ENCODE peak calls at places on chromosomes 3 and 15, in ten cellular contexts. One of them, this sample, is unnamed.

GRCh38 chr3:126446301-126446700 is 29.4 kb downstream of the ZXDC start:
- DNase-seq in GM06990: no peak
- DNase-seq in iris pigment epithelial cell: no peak
- DNase-seq in activated T-cell treated with anti-CD3 and anti-CD28 coated beads, Interleukin-2, amount 50 U/mL, for 1 hour: no peak
- DNase-seq in AG08396: no peak
- DNase-seq in activated CD4-positive, alpha-beta T cell treated with anti-CD3 and anti-CD28 coated beads, Interleukin-2, amount 50 U/mL, for 48 hours: no peak
- DNase-seq in uterus: no peak
- DNase-seq in stimulated activated CD4-positive, alpha-beta T cell treated with anti-CD3 and anti-CD28 coated beads, Interleukin-15, amount 100 ng/mL, for 1 hour: no peak
- DNase-seq in substantia nigra: no peak
- DNase-seq in NCI-H146: peak; percentile 14
- DNase-seq in this sample: no peak

GRCh38 chr15:60417112-60417511 is 19.3 kb upstream of the ANXA2 start:
- DNase-seq in GM06990: no peak
- DNase-seq in iris pigment epithelial cell: no peak
- DNase-seq in activated T-cell treated with anti-CD3 and anti-CD28 coated beads, Interleukin-2, amount 50 U/mL, for 1 hour: no peak
- DNase-seq in AG08396: no peak
- DNase-seq in activated CD4-positive, alpha-beta T cell treated with anti-CD3 and anti-CD28 coated beads, Interleukin-2, amount 50 U/mL, for 48 hours: no peak
- DNase-seq in uterus: no peak
- DNase-seq in stimulated activated CD4-positive, alpha-beta T cell treated with anti-CD3 and anti-CD28 coated beads, Interleukin-15, amount 100 ng/mL, for 1 hour: no peak
- DNase-seq in substantia nigra: no peak
- DNase-seq in NCI-H146: no peak
- DNase-seq in this sample: no peak

GRCh38 chr15:98561169-98561941 is 87.0 kb upstream of the IGF1R start:
- DNase-seq in GM06990: no peak
- DNase-seq in iris pigment epithelial cell: no peak
- DNase-seq in activated T-cell treated with anti-CD3 and anti-CD28 coated beads, Interleukin-2, amount 50 U/mL, for 1 hour: no peak
- DNase-seq in AG08396: no peak
- DNase-seq in activated CD4-positive, alpha-beta T cell treated with anti-CD3 and anti-CD28 coated beads, Interleukin-2, amount 50 U/mL, for 48 hours: no peak
- DNase-seq in uterus: no peak
- DNase-seq in stimulated activated CD4-positive, alpha-beta T cell treated with anti-CD3 and anti-CD28 coated beads, Interleukin-15, amount 100 ng/mL, for 1 hour: no peak
- DNase-seq in substantia nigra: no peak
- DNase-seq in NCI-H146: no peak
- DNase-seq in this sample: no peak

GRCh38 chr15:64855206-64856000 is 13.7 kb downstream of the PLEKHO2 start:
- DNase-seq in GM06990: no peak
- DNase-seq in iris pigment epithelial cell: no peak
- DNase-seq in activated T-cell treated with anti-CD3 and anti-CD28 coated beads, Interleukin-2, amount 50 U/mL, for 1 hour: no peak
- DNase-seq in AG08396: peak; percentile 56
- DNase-seq in activated CD4-positive, alpha-beta T cell treated with anti-CD3 and anti-CD28 coated beads, Interleukin-2, amount 50 U/mL, for 48 hours: no peak
- DNase-seq in uterus: no peak
- DNase-seq in stimulated activated CD4-positive, alpha-beta T cell treated with anti-CD3 and anti-CD28 coated beads, Interleukin-15, amount 100 ng/mL, for 1 hour: no peak
- DNase-seq in substantia nigra: peak; percentile 45
- DNase-seq in NCI-H146: no peak
- DNase-seq in this sample: peak; percentile 88

GRCh38 chr3:59998040-59998439 is 948.2 kb upstream of the CFAP20DC start:
- DNase-seq in GM06990: no peak
- DNase-seq in iris pigment epithelial cell: no peak
- DNase-seq in activated T-cell treated with anti-CD3 and anti-CD28 coated beads, Interleukin-2, amount 50 U/mL, for 1 hour: no peak
- DNase-seq in AG08396: no peak
- DNase-seq in activated CD4-positive, alpha-beta T cell treated with anti-CD3 and anti-CD28 coated beads, Interleukin-2, amount 50 U/mL, for 48 hours: no peak
- DNase-seq in uterus: no peak
- DNase-seq in stimulated activated CD4-positive, alpha-beta T cell treated with anti-CD3 and anti-CD28 coated beads, Interleukin-15, amount 100 ng/mL, for 1 hour: no peak
- DNase-seq in substantia nigra: no peak
- DNase-seq in NCI-H146: peak; percentile 5
- DNase-seq in this sample: no peak

GRCh38 chr15:96328101-96328958 is 2.2 kb upstream of the NR2F2 start:
- DNase-seq in GM06990: no peak
- DNase-seq in iris pigment epithelial cell: peak; percentile 58
- DNase-seq in activated T-cell treated with anti-CD3 and anti-CD28 coated beads, Interleukin-2, amount 50 U/mL, for 1 hour: no peak
- DNase-seq in AG08396: peak; percentile 16
- DNase-seq in activated CD4-positive, alpha-beta T cell treated with anti-CD3 and anti-CD28 coated beads, Interleukin-2, amount 50 U/mL, for 48 hours: no peak
- DNase-seq in uterus: no peak
- DNase-seq in stimulated activated CD4-positive, alpha-beta T cell treated with anti-CD3 and anti-CD28 coated beads, Interleukin-15, amount 100 ng/mL, for 1 hour: no peak
- DNase-seq in substantia nigra: no peak
- DNase-seq in NCI-H146: no peak
- DNase-seq in this sample: no peak

GRCh38 chr3:45425237-45425933 is 37.0 kb downstream of the LARS2 start:
- DNase-seq in GM06990: no peak
- DNase-seq in iris pigment epithelial cell: no peak
- DNase-seq in activated T-cell treated with anti-CD3 and anti-CD28 coated beads, Interleukin-2, amount 50 U/mL, for 1 hour: no peak
- DNase-seq in AG08396: no peak
- DNase-seq in activated CD4-positive, alpha-beta T cell treated with anti-CD3 and anti-CD28 coated beads, Interleukin-2, amount 50 U/mL, for 48 hours: no peak
- DNase-seq in uterus: no peak
- DNase-seq in stimulated activated CD4-positive, alpha-beta T cell treated with anti-CD3 and anti-CD28 coated beads, Interleukin-15, amount 100 ng/mL, for 1 hour: no peak
- DNase-seq in substantia nigra: no peak
- DNase-seq in NCI-H146: no peak
- DNase-seq in this sample: no peak

GRCh38 chr3:14900881-14901873 is 46.2 kb upstream of the NR2C2 start:
- DNase-seq in GM06990: no peak
- DNase-seq in iris pigment epithelial cell: no peak
- DNase-seq in activated T-cell treated with anti-CD3 and anti-CD28 coated beads, Interleukin-2, amount 50 U/mL, for 1 hour: no peak
- DNase-seq in AG08396: no peak
- DNase-seq in activated CD4-positive, alpha-beta T cell treated with anti-CD3 and anti-CD28 coated beads, Interleukin-2, amount 50 U/mL, for 48 hours: no peak
- DNase-seq in uterus: no peak
- DNase-seq in stimulated activated CD4-positive, alpha-beta T cell treated with anti-CD3 and anti-CD28 coated beads, Interleukin-15, amount 100 ng/mL, for 1 hour: no peak
- DNase-seq in substantia nigra: no peak
- DNase-seq in NCI-H146: no peak
- DNase-seq in this sample: peak; percentile 59

GRCh38 chr3:193853511-193854219 is 260.7 kb downstream of the OPA1 start:
- DNase-seq in GM06990: no peak
- DNase-seq in iris pigment epithelial cell: no peak
- DNase-seq in activated T-cell treated with anti-CD3 and anti-CD28 coated beads, Interleukin-2, amount 50 U/mL, for 1 hour: no peak
- DNase-seq in AG08396: no peak
- DNase-seq in activated CD4-positive, alpha-beta T cell treated with anti-CD3 and anti-CD28 coated beads, Interleukin-2, amount 50 U/mL, for 48 hours: no peak
- DNase-seq in uterus: no peak
- DNase-seq in stimulated activated CD4-positive, alpha-beta T cell treated with anti-CD3 and anti-CD28 coated beads, Interleukin-15, amount 100 ng/mL, for 1 hour: no peak
- DNase-seq in substantia nigra: no peak
- DNase-seq in NCI-H146: no peak
- DNase-seq in this sample: no peak

GRCh38 chr3:53274938-53275666 is 19.3 kb upstream of the TKT start:
- DNase-seq in GM06990: no peak
- DNase-seq in iris pigment epithelial cell: no peak
- DNase-seq in activated T-cell treated with anti-CD3 and anti-CD28 coated beads, Interleukin-2, amount 50 U/mL, for 1 hour: no peak
- DNase-seq in AG08396: no peak
- DNase-seq in activated CD4-positive, alpha-beta T cell treated with anti-CD3 and anti-CD28 coated beads, Interleukin-2, amount 50 U/mL, for 48 hours: no peak
- DNase-seq in uterus: no peak
- DNase-seq in stimulated activated CD4-positive, alpha-beta T cell treated with anti-CD3 and anti-CD28 coated beads, Interleukin-15, amount 100 ng/mL, for 1 hour: no peak
- DNase-seq in substantia nigra: no peak
- DNase-seq in NCI-H146: peak; percentile 23
- DNase-seq in this sample: no peak

GRCh38 chr3:176967525-176967924 is 229.8 kb downstream of the TBL1XR1 start:
- DNase-seq in GM06990: no peak
- DNase-seq in iris pigment epithelial cell: peak; percentile 51
- DNase-seq in activated T-cell treated with anti-CD3 and anti-CD28 coated beads, Interleukin-2, amount 50 U/mL, for 1 hour: no peak
- DNase-seq in AG08396: no peak
- DNase-seq in activated CD4-positive, alpha-beta T cell treated with anti-CD3 and anti-CD28 coated beads, Interleukin-2, amount 50 U/mL, for 48 hours: no peak
- DNase-seq in uterus: no peak
- DNase-seq in stimulated activated CD4-positive, alpha-beta T cell treated with anti-CD3 and anti-CD28 coated beads, Interleukin-15, amount 100 ng/mL, for 1 hour: no peak
- DNase-seq in substantia nigra: no peak
- DNase-seq in NCI-H146: no peak
- DNase-seq in this sample: peak; percentile 8

GRCh38 chr3:162317046-162317445 is 820.4 kb downstream of the OTOL1 start:
- DNase-seq in GM06990: no peak
- DNase-seq in iris pigment epithelial cell: no peak
- DNase-seq in activated T-cell treated with anti-CD3 and anti-CD28 coated beads, Interleukin-2, amount 50 U/mL, for 1 hour: no peak
- DNase-seq in AG08396: no peak
- DNase-seq in activated CD4-positive, alpha-beta T cell treated with anti-CD3 and anti-CD28 coated beads, Interleukin-2, amount 50 U/mL, for 48 hours: no peak
- DNase-seq in uterus: no peak
- DNase-seq in stimulated activated CD4-positive, alpha-beta T cell treated with anti-CD3 and anti-CD28 coated beads, Interleukin-15, amount 100 ng/mL, for 1 hour: no peak
- DNase-seq in substantia nigra: no peak
- DNase-seq in NCI-H146: no peak
- DNase-seq in this sample: no peak

GRCh38 chr3:4756060-4756775 is 223.0 kb upstream of the BHLHE40 start:
- DNase-seq in GM06990: no peak
- DNase-seq in iris pigment epithelial cell: no peak
- DNase-seq in activated T-cell treated with anti-CD3 and anti-CD28 coated beads, Interleukin-2, amount 50 U/mL, for 1 hour: no peak
- DNase-seq in AG08396: no peak
- DNase-seq in activated CD4-positive, alpha-beta T cell treated with anti-CD3 and anti-CD28 coated beads, Interleukin-2, amount 50 U/mL, for 48 hours: no peak
- DNase-seq in uterus: no peak
- DNase-seq in stimulated activated CD4-positive, alpha-beta T cell treated with anti-CD3 and anti-CD28 coated beads, Interleukin-15, amount 100 ng/mL, for 1 hour: no peak
- DNase-seq in substantia nigra: no peak
- DNase-seq in NCI-H146: no peak
- DNase-seq in this sample: no peak

GRCh38 chr15:48925714-48926223 is 38.0 kb downstream of the SHC4 start:
- DNase-seq in GM06990: no peak
- DNase-seq in iris pigment epithelial cell: peak; percentile 93
- DNase-seq in activated T-cell treated with anti-CD3 and anti-CD28 coated beads, Interleukin-2, amount 50 U/mL, for 1 hour: no peak
- DNase-seq in AG08396: peak; percentile 65
- DNase-seq in activated CD4-positive, alpha-beta T cell treated with anti-CD3 and anti-CD28 coated beads, Interleukin-2, amount 50 U/mL, for 48 hours: peak; percentile 13
- DNase-seq in uterus: no peak
- DNase-seq in stimulated activated CD4-positive, alpha-beta T cell treated with anti-CD3 and anti-CD28 coated beads, Interleukin-15, amount 100 ng/mL, for 1 hour: no peak
- DNase-seq in substantia nigra: no peak
- DNase-seq in NCI-H146: peak; percentile 43
- DNase-seq in this sample: peak; percentile 97

GRCh38 chr15:80489030-80489594 is 84.9 kb downstream of the ARNT2 start:
- DNase-seq in GM06990: no peak
- DNase-seq in iris pigment epithelial cell: peak; percentile 88
- DNase-seq in activated T-cell treated with anti-CD3 and anti-CD28 coated beads, Interleukin-2, amount 50 U/mL, for 1 hour: no peak
- DNase-seq in AG08396: peak; percentile 52
- DNase-seq in activated CD4-positive, alpha-beta T cell treated with anti-CD3 and anti-CD28 coated beads, Interleukin-2, amount 50 U/mL, for 48 hours: no peak
- DNase-seq in uterus: no peak
- DNase-seq in stimulated activated CD4-positive, alpha-beta T cell treated with anti-CD3 and anti-CD28 coated beads, Interleukin-15, amount 100 ng/mL, for 1 hour: no peak
- DNase-seq in substantia nigra: no peak
- DNase-seq in NCI-H146: no peak
- DNase-seq in this sample: peak; percentile 85

GRCh38 chr15:78051622-78052405 is 25.7 kb downstream of the TBC1D2B start:
- DNase-seq in GM06990: no peak
- DNase-seq in iris pigment epithelial cell: peak; percentile 84
- DNase-seq in activated T-cell treated with anti-CD3 and anti-CD28 coated beads, Interleukin-2, amount 50 U/mL, for 1 hour: no peak
- DNase-seq in AG08396: no peak
- DNase-seq in activated CD4-positive, alpha-beta T cell treated with anti-CD3 and anti-CD28 coated beads, Interleukin-2, amount 50 U/mL, for 48 hours: no peak
- DNase-seq in uterus: no peak
- DNase-seq in stimulated activated CD4-positive, alpha-beta T cell treated with anti-CD3 and anti-CD28 coated beads, Interleukin-15, amount 100 ng/mL, for 1 hour: no peak
- DNase-seq in substantia nigra: no peak
- DNase-seq in NCI-H146: no peak
- DNase-seq in this sample: no peak

GRCh38 chr3:144085964-144086363 is 114.3 kb downstream of the DIPK2A start:
- DNase-seq in GM06990: no peak
- DNase-seq in iris pigment epithelial cell: peak; percentile 12
- DNase-seq in activated T-cell treated with anti-CD3 and anti-CD28 coated beads, Interleukin-2, amount 50 U/mL, for 1 hour: no peak
- DNase-seq in AG08396: no peak
- DNase-seq in activated CD4-positive, alpha-beta T cell treated with anti-CD3 and anti-CD28 coated beads, Interleukin-2, amount 50 U/mL, for 48 hours: no peak
- DNase-seq in uterus: no peak
- DNase-seq in stimulated activated CD4-positive, alpha-beta T cell treated with anti-CD3 and anti-CD28 coated beads, Interleukin-15, amount 100 ng/mL, for 1 hour: no peak
- DNase-seq in substantia nigra: no peak
- DNase-seq in NCI-H146: no peak
- DNase-seq in this sample: no peak

GRCh38 chr15:88708256-88709054 is 69.6 kb downstream of the ISG20 start:
- DNase-seq in GM06990: no peak
- DNase-seq in iris pigment epithelial cell: no peak
- DNase-seq in activated T-cell treated with anti-CD3 and anti-CD28 coated beads, Interleukin-2, amount 50 U/mL, for 1 hour: no peak
- DNase-seq in AG08396: peak; percentile 43
- DNase-seq in activated CD4-positive, alpha-beta T cell treated with anti-CD3 and anti-CD28 coated beads, Interleukin-2, amount 50 U/mL, for 48 hours: no peak
- DNase-seq in uterus: no peak
- DNase-seq in stimulated activated CD4-positive, alpha-beta T cell treated with anti-CD3 and anti-CD28 coated beads, Interleukin-15, amount 100 ng/mL, for 1 hour: no peak
- DNase-seq in substantia nigra: peak; percentile 10
- DNase-seq in NCI-H146: no peak
- DNase-seq in this sample: peak; percentile 92

GRCh38 chr3:69739204-69740102 is at the start of gene MITF:
- DNase-seq in GM06990: peak; percentile 82
- DNase-seq in iris pigment epithelial cell: peak; percentile 93
- DNase-seq in activated T-cell treated with anti-CD3 and anti-CD28 coated beads, Interleukin-2, amount 50 U/mL, for 1 hour: no peak
- DNase-seq in AG08396: peak; percentile 94
- DNase-seq in activated CD4-positive, alpha-beta T cell treated with anti-CD3 and anti-CD28 coated beads, Interleukin-2, amount 50 U/mL, for 48 hours: peak; percentile 42
- DNase-seq in uterus: peak; percentile 92
- DNase-seq in stimulated activated CD4-positive, alpha-beta T cell treated with anti-CD3 and anti-CD28 coated beads, Interleukin-15, amount 100 ng/mL, for 1 hour: no peak
- DNase-seq in substantia nigra: peak; percentile 89
- DNase-seq in NCI-H146: peak; percentile 48
- DNase-seq in this sample: peak; percentile 90

GRCh38 chr3:125212509-125213372 is at the start of gene SLC12A8:
- DNase-seq in GM06990: no peak
- DNase-seq in iris pigment epithelial cell: no peak
- DNase-seq in activated T-cell treated with anti-CD3 and anti-CD28 coated beads, Interleukin-2, amount 50 U/mL, for 1 hour: no peak
- DNase-seq in AG08396: peak; percentile 25
- DNase-seq in activated CD4-positive, alpha-beta T cell treated with anti-CD3 and anti-CD28 coated beads, Interleukin-2, amount 50 U/mL, for 48 hours: no peak
- DNase-seq in uterus: no peak
- DNase-seq in stimulated activated CD4-positive, alpha-beta T cell treated with anti-CD3 and anti-CD28 coated beads, Interleukin-15, amount 100 ng/mL, for 1 hour: no peak
- DNase-seq in substantia nigra: no peak
- DNase-seq in NCI-H146: peak; percentile 67
- DNase-seq in this sample: no peak

GRCh38 chr3:152050782-152051405 is 177.5 kb downstream of the SUCNR1 start:
- DNase-seq in GM06990: no peak
- DNase-seq in iris pigment epithelial cell: peak; percentile 86
- DNase-seq in activated T-cell treated with anti-CD3 and anti-CD28 coated beads, Interleukin-2, amount 50 U/mL, for 1 hour: no peak
- DNase-seq in AG08396: no peak
- DNase-seq in activated CD4-positive, alpha-beta T cell treated with anti-CD3 and anti-CD28 coated beads, Interleukin-2, amount 50 U/mL, for 48 hours: no peak
- DNase-seq in uterus: no peak
- DNase-seq in stimulated activated CD4-positive, alpha-beta T cell treated with anti-CD3 and anti-CD28 coated beads, Interleukin-15, amount 100 ng/mL, for 1 hour: no peak
- DNase-seq in substantia nigra: no peak
- DNase-seq in NCI-H146: no peak
- DNase-seq in this sample: no peak

GRCh38 chr3:33467786-33468185 is 27.6 kb upstream of the UBP1 start:
- DNase-seq in GM06990: no peak
- DNase-seq in iris pigment epithelial cell: peak; percentile 26
- DNase-seq in activated T-cell treated with anti-CD3 and anti-CD28 coated beads, Interleukin-2, amount 50 U/mL, for 1 hour: no peak
- DNase-seq in AG08396: no peak
- DNase-seq in activated CD4-positive, alpha-beta T cell treated with anti-CD3 and anti-CD28 coated beads, Interleukin-2, amount 50 U/mL, for 48 hours: no peak
- DNase-seq in uterus: no peak
- DNase-seq in stimulated activated CD4-positive, alpha-beta T cell treated with anti-CD3 and anti-CD28 coated beads, Interleukin-15, amount 100 ng/mL, for 1 hour: no peak
- DNase-seq in substantia nigra: no peak
- DNase-seq in NCI-H146: no peak
- DNase-seq in this sample: no peak

GRCh38 chr3:43770426-43771103 is 79.8 kb downstream of the ABHD5 start:
- DNase-seq in GM06990: no peak
- DNase-seq in iris pigment epithelial cell: peak; percentile 39
- DNase-seq in activated T-cell treated with anti-CD3 and anti-CD28 coated beads, Interleukin-2, amount 50 U/mL, for 1 hour: peak; percentile 31
- DNase-seq in AG08396: peak; percentile 36
- DNase-seq in activated CD4-positive, alpha-beta T cell treated with anti-CD3 and anti-CD28 coated beads, Interleukin-2, amount 50 U/mL, for 48 hours: peak; percentile 32
- DNase-seq in uterus: peak; percentile 37
- DNase-seq in stimulated activated CD4-positive, alpha-beta T cell treated with anti-CD3 and anti-CD28 coated beads, Interleukin-15, amount 100 ng/mL, for 1 hour: no peak
- DNase-seq in substantia nigra: no peak
- DNase-seq in NCI-H146: no peak
- DNase-seq in this sample: peak; percentile 88

GRCh38 chr3:88032245-88032644 is 26.6 kb downstream of the CGGBP1 start:
- DNase-seq in GM06990: no peak
- DNase-seq in iris pigment epithelial cell: no peak
- DNase-seq in activated T-cell treated with anti-CD3 and anti-CD28 coated beads, Interleukin-2, amount 50 U/mL, for 1 hour: no peak
- DNase-seq in AG08396: no peak
- DNase-seq in activated CD4-positive, alpha-beta T cell treated with anti-CD3 and anti-CD28 coated beads, Interleukin-2, amount 50 U/mL, for 48 hours: no peak
- DNase-seq in uterus: no peak
- DNase-seq in stimulated activated CD4-positive, alpha-beta T cell treated with anti-CD3 and anti-CD28 coated beads, Interleukin-15, amount 100 ng/mL, for 1 hour: no peak
- DNase-seq in substantia nigra: no peak
- DNase-seq in NCI-H146: no peak
- DNase-seq in this sample: no peak

GRCh38 chr3:132660745-132661067 is 577 bp downstream of the UBA5 start:
- DNase-seq in GM06990: no peak
- DNase-seq in iris pigment epithelial cell: peak; percentile 40
- DNase-seq in activated T-cell treated with anti-CD3 and anti-CD28 coated beads, Interleukin-2, amount 50 U/mL, for 1 hour: no peak
- DNase-seq in AG08396: peak; percentile 40
- DNase-seq in activated CD4-positive, alpha-beta T cell treated with anti-CD3 and anti-CD28 coated beads, Interleukin-2, amount 50 U/mL, for 48 hours: no peak
- DNase-seq in uterus: no peak
- DNase-seq in stimulated activated CD4-positive, alpha-beta T cell treated with anti-CD3 and anti-CD28 coated beads, Interleukin-15, amount 100 ng/mL, for 1 hour: no peak
- DNase-seq in substantia nigra: no peak
- DNase-seq in NCI-H146: no peak
- DNase-seq in this sample: peak; percentile 27

GRCh38 chr15:82970078-82970686 is 15.8 kb upstream of the RAMAC start:
- DNase-seq in GM06990: no peak
- DNase-seq in iris pigment epithelial cell: no peak
- DNase-seq in activated T-cell treated with anti-CD3 and anti-CD28 coated beads, Interleukin-2, amount 50 U/mL, for 1 hour: no peak
- DNase-seq in AG08396: no peak
- DNase-seq in activated CD4-positive, alpha-beta T cell treated with anti-CD3 and anti-CD28 coated beads, Interleukin-2, amount 50 U/mL, for 48 hours: no peak
- DNase-seq in uterus: no peak
- DNase-seq in stimulated activated CD4-positive, alpha-beta T cell treated with anti-CD3 and anti-CD28 coated beads, Interleukin-15, amount 100 ng/mL, for 1 hour: no peak
- DNase-seq in substantia nigra: no peak
- DNase-seq in NCI-H146: no peak
- DNase-seq in this sample: no peak

GRCh38 chr3:141050913-141051632 is at the start of gene SPSB4:
- DNase-seq in GM06990: no peak
- DNase-seq in iris pigment epithelial cell: peak; percentile 43
- DNase-seq in activated T-cell treated with anti-CD3 and anti-CD28 coated beads, Interleukin-2, amount 50 U/mL, for 1 hour: no peak
- DNase-seq in AG08396: peak; percentile 63
- DNase-seq in activated CD4-positive, alpha-beta T cell treated with anti-CD3 and anti-CD28 coated beads, Interleukin-2, amount 50 U/mL, for 48 hours: peak; percentile 39
- DNase-seq in uterus: peak; percentile 27
- DNase-seq in stimulated activated CD4-positive, alpha-beta T cell treated with anti-CD3 and anti-CD28 coated beads, Interleukin-15, amount 100 ng/mL, for 1 hour: no peak
- DNase-seq in substantia nigra: no peak
- DNase-seq in NCI-H146: peak; percentile 87
- DNase-seq in this sample: peak; percentile 59

GRCh38 chr15:88897456-88898194 is 2.3 kb upstream of the HAPLN3 start:
- DNase-seq in GM06990: no peak
- DNase-seq in iris pigment epithelial cell: peak; percentile 92
- DNase-seq in activated T-cell treated with anti-CD3 and anti-CD28 coated beads, Interleukin-2, amount 50 U/mL, for 1 hour: peak; percentile 82
- DNase-seq in AG08396: peak; percentile 84
- DNase-seq in activated CD4-positive, alpha-beta T cell treated with anti-CD3 and anti-CD28 coated beads, Interleukin-2, amount 50 U/mL, for 48 hours: peak; percentile 84
- DNase-seq in uterus: peak; percentile 87
- DNase-seq in stimulated activated CD4-positive, alpha-beta T cell treated with anti-CD3 and anti-CD28 coated beads, Interleukin-15, amount 100 ng/mL, for 1 hour: peak; percentile 66
- DNase-seq in substantia nigra: peak; percentile 11
- DNase-seq in NCI-H146: no peak
- DNase-seq in this sample: peak; percentile 88

This sample was measured in RPMI7951.